ENCODE peak calls at places on chromosome 5, in seven cellular contexts. F is sigmoid colon, V is body of pancreas, E is heart left ventricle, L is HepG2, A is thyroid gland, G is stomach. U is an unnamed sample.

GRCh38 chr5:57085306-57086081 is 88.4 kb upstream of the GPBP1 start:
- DNase-seq in G (no peak), L (no peak), V (no peak), F (no peak), E (no peak), A (no peak), U (no peak)

GRCh38 chr5:123916331-123917121 is 404.5 kb downstream of the CSNK1G3 start:
- DNase-seq in V (no peak), G (no peak), F (no peak), E (no peak), A (no peak), L (no peak), U (no peak)

GRCh38 chr5:21806271-21806670 is 1046.9 kb downstream of the CDH12 start:
- DNase-seq in G (no peak), V (no peak), E (no peak), L (no peak), A (no peak), F (no peak), U (no peak)

GRCh38 chr5:145976431-145977155 is 40.2 kb downstream of the SH3RF2 start:
- DNase-seq in E (no peak), V (no peak), L (no peak), A (peak; percentile 11), G (no peak), F (no peak), U (peak; percentile 22)

GRCh38 chr5:170631471-170632195 is 127.8 kb downstream of the KCNIP1 start:
- DNase-seq in G (no peak), E (peak; percentile 35), A (no peak), L (peak; percentile 15), F (peak; percentile 68), V (no peak), U (no peak)

GRCh38 chr5:137206030-137206715 is 293.0 kb downstream of the SPOCK1 start:
- DNase-seq in F (no peak), V (no peak), L (no peak), G (peak; percentile 35), A (peak; percentile 26), E (no peak), U (peak; percentile 69)

GRCh38 chr5:174084691-174085154 is 39.2 kb downstream of the NSG2 start:
- DNase-seq in A (no peak), G (no peak), E (no peak), L (no peak), F (no peak), V (no peak), U (no peak)

GRCh38 chr5:114369680-114370417 is 8.0 kb downstream of the KCNN2 start:
- DNase-seq in G (no peak), A (no peak), V (no peak), E (no peak), L (no peak), F (no peak), U (no peak)

GRCh38 chr5:82684659-82685058 is 392.5 kb downstream of the TMEM167A start:
- DNase-seq in L (no peak), V (no peak), F (no peak), G (no peak), E (no peak), A (no peak), U (no peak)

GRCh38 chr5:135308245-135308644 is 90.8 kb downstream of the MACROH2A1 start:
- DNase-seq in F (no peak), L (no peak), V (no peak), G (no peak), A (no peak), E (no peak), U (no peak)

GRCh38 chr5:151499636-151500035 is 52.2 kb downstream of the SLC36A1 start:
- DNase-seq in V (no peak), F (no peak), G (no peak), E (no peak), L (no peak), A (no peak), U (no peak)

GRCh38 chr5:40841068-40841805 is at the start of gene CARD6:
- DNase-seq in V (no peak), E (no peak), F (no peak), L (no peak), G (no peak), A (no peak), U (no peak)

GRCh38 chr5:135887447-135887864 is 8.2 kb downstream of the IL9 start:
- DNase-seq in A (peak; percentile 46), L (peak; percentile 73), V (peak; percentile 63), G (peak; percentile 57), F (no peak), E (peak; percentile 51), U (no peak)

GRCh38 chr5:176817369-176817841 is 7.0 kb downstream of the UNC5A start:
- DNase-seq in E (no peak), V (no peak), G (no peak), A (peak; percentile 7), F (no peak), L (no peak), U (no peak)

GRCh38 chr5:158406884-158407790 is 548.2 kb upstream of the CLINT1 start:
- DNase-seq in A (no peak), E (no peak), G (no peak), F (no peak), L (no peak), V (no peak), U (no peak)

GRCh38 chr5:144202072-144202471 is 31.4 kb downstream of the KCTD16 start:
- DNase-seq in A (peak; percentile 20), G (no peak), L (no peak), V (no peak), F (no peak), E (no peak), U (no peak)

GRCh38 chr5:154513669-154514084 is 35.6 kb upstream of the HAND1 start:
- DNase-seq in E (no peak), L (no peak), V (no peak), A (no peak), G (no peak), F (no peak), U (no peak)

DNA sequence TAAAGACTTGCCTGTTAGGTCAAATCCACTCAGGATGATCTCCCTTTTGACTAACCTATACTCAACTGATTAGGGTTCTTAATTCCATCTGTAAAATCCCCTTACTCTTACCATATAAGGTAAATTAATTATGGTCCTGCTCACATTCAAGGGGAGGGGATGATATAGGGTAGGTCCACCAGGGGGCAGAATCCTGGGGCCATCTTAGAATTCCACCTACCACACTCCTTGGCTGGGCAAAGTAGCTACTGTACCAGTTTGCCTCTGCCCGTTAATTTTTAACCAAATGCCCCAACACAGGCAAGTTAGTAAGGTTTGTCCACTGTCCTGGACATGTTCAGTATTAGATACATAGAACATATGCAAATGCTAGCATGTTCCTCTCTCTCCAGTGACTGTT is 262.4 kb downstream of the SEMA5A start:
- DNase-seq in F (no peak), V (no peak), E (no peak), G (no peak), A (no peak), L (no peak), U (no peak)
- TF ChIP-seq CTCF in F (no peak), V (peak; percentile 13), E (no peak), G (no peak), A (no peak), L (no peak), U (no peak)

DNA sequence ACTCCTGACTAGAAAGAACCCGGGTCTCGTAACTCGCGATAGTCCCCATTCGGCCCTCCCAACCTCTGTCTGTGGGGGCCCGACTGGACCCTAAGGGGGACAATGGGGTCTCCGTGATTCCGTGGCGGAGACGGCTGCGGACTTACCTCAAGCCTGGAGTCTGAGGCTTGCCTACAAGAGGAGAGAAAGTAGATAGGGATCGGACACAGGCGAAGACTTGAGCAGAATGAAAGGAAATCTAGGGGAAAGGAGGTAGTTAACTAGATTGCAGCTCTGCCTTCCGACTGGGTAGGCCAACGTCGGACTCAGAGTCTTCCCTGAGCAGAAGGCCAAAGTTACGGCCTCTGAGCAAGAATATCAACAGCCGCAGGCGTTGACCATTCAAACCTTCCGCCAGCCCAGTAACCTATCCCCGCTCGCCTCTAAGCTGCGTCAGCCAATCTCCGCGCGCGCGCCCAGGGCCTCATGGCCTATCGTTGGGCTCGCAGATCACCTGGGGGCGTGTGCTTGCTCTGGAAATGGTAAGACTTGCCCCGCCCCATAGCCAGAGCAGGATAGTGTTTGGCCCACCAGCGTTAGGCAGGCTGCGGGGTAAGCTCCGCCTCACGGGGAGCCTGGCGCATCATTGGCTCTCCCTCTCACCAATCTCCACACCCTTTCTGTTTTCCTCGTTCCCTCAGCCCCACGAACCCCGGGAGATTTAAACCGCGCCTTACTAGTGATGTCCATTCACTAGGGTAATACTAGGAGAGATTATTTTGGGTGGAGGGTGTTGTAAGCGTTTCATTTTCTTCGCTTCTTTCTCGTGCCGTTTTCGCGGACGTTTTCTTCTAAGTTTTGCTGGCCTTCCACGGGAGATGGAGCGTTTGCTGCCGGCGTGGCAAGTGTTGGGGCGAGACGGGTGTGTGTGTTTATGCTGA is at the start of gene CDC25C:
- DNase-seq in G (peak; percentile 97), A (peak; percentile 99), V (peak; percentile 97), E (peak; percentile 99), L (peak; percentile 98), F (peak; percentile 99), U (peak; percentile 99)
- TF ChIP-seq POLR2A in G (no peak), A (no peak), V (no peak), E (peak; percentile 17), L (peak; percentile 79), F (no peak), U (peak; percentile 10)

GRCh38 chr5:75142566-75143136 is 90.3 kb upstream of the GCNT4 start:
- DNase-seq in V (no peak), F (no peak), A (no peak), G (no peak), L (no peak), E (no peak), U (no peak)

GRCh38 chr5:75140277-75140676 is 87.9 kb upstream of the GCNT4 start:
- DNase-seq in V (no peak), L (no peak), G (no peak), A (no peak), F (no peak), E (no peak), U (no peak)

GRCh38 chr5:75138674-75139073 is 86.3 kb upstream of the GCNT4 start:
- DNase-seq in G (no peak), L (no peak), E (no peak), V (no peak), A (no peak), F (no peak), U (no peak)
- TF ChIP-seq CTCF in G (no peak), L (no peak), E (no peak), V (no peak), A (no peak), F (no peak), U (no peak)

DNA sequence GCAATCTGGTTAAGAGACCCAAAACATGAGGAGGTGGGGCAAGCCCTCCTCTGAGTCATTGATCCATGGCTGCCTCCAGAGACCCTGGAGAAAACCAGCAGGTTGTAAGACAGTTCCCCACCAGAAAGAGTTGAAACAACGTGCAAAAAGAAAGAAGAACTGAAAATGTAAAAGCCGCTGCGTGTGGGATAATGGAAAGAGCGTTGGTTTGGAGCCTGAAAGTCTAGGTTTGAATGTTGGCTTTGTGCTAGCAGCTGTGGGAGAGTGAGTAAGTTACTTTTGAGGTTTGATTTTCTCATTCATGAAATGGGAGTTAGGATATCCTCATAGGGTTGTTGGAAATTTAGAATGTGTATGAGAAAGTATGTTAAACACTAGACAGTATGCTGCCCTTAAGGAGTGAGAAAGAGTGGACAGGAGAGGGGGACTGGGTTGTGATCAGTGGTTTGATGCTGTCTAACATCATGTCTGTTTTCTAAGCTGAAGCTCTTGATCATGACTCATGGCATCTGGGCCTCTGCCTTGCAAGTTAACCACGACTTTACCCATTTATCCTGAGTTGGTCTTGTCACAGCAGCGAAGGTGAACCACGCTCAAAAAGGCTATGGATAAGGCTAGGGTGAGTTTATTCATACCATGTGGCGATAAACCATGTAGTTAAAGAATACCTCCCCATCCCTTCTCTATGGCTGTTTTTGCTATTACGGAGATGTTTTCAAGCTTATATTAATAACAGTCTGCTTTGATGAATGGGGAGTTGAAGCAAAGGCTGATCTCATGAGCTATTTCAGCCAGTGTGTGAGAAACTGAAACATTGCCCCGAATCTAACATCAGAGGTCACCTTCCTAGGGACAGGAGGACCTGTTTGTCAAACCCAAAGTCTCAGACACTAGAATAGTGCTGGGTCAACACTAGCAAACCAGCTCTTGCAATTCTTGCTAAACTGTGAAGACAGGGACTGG is 41.3 kb downstream of the ZNF366 start:
- DNase-seq in F (no peak), A (no peak), L (no peak), G (no peak), E (no peak), V (no peak), U (no peak)
- TF ChIP-seq POLR2A in F (no peak), A (no peak), L (no peak), G (no peak), E (no peak), V (no peak), U (no peak)